ENCODE peak calls at places on chromosomes 16 and 17, in nine cellular contexts. V is stimulated activated CD4-positive, alpha-beta T cell treated with anti-CD3 and anti-CD28 coated beads, Interleukin-1b, Interleukin-23, amount 100 ng/mL, for 1 hour; X is omental fat pad; D is activated naive CD8-positive, alpha-beta T cell treated with anti-CD3 and anti-CD28 coated beads, Interleukin-2, amount 50 U/mL, for 24 hours; R is endothelial cell; P is T-helper 9 cell; I is coronary artery; K is MCF 10A; L is stimulated activated CD8-positive, alpha-beta memory T cell treated with anti-CD3 and anti-CD28 coated beads, Interleukin-2, amount 100 ng/mL, for 48 hours. M is an unnamed sample.

GRCh38 chr17:45149669-45150603 is 1.7 kb downstream of the HEXIM1 start:
- DNase-seq in R (peak), L (no peak), V (no peak), P (peak), I (peak), K (peak), D (peak), X (no peak), M (peak)

GRCh38 chr16:28183441-28183840 is 28.3 kb downstream of the XPO6 start:
- DNase-seq in D (no peak), X (no peak), P (no peak), K (no peak), V (no peak), I (no peak), L (no peak), R (no peak), M (no peak)

GRCh38 chr16:15650698-15651161 is 685 bp downstream of the NDE1 start:
- DNase-seq in K (peak), V (no peak), D (peak), P (peak), L (no peak), X (no peak), R (peak), I (peak), M (peak)

GRCh38 chr17:72134560-72135399 is 14.0 kb downstream of the SOX9 start:
- DNase-seq in R (no peak), K (peak), D (no peak), I (no peak), V (no peak), X (no peak), P (no peak), L (no peak), M (no peak)

GRCh38 chr17:80109713-80110446 is 8.5 kb downstream of the GAA start:
- DNase-seq in K (peak), R (no peak), P (no peak), X (no peak), L (no peak), D (no peak), V (no peak), I (peak), M (no peak)

GRCh38 chr17:65047939-65048338 is 8.6 kb downstream of the GNA13 start:
- DNase-seq in I (no peak), D (no peak), K (no peak), R (no peak), X (no peak), P (no peak), V (no peak), L (no peak), M (no peak)

GRCh38 chr17:43517615-43518386 is 28.3 kb downstream of the ETV4 start:
- DNase-seq in V (no peak), X (no peak), P (no peak), R (no peak), L (no peak), K (peak), D (no peak), I (no peak), M (no peak)

GRCh38 chr17:4860651-4861050 is 27.5 kb downstream of the MINK1 start:
- DNase-seq in X (no peak), I (no peak), V (no peak), P (no peak), L (no peak), D (no peak), K (no peak), R (no peak), M (no peak)

GRCh38 chr17:43517161-43517560 is 29.0 kb downstream of the ETV4 start:
- DNase-seq in P (no peak), K (no peak), R (no peak), V (no peak), I (no peak), L (no peak), X (no peak), D (no peak), M (no peak)

GRCh38 chr17:65171753-65172152 is 34.6 kb downstream of the RGS9 start:
- DNase-seq in V (no peak), D (no peak), X (no peak), K (no peak), I (no peak), L (no peak), R (peak), P (no peak), M (no peak)

M was measured in colonic mucosa.